ENCODE peak calls at places on chromosome 9, in seven cellular contexts. One of them, this sample, is unnamed. For H3K4me1, the result is how much of the 10 kb centered on the place peaks cover.

GRCh38 chr9:124010665-124011321 is 775 bp upstream of the LHX2 start:
- DNase-seq in breast epithelium: no peak
- DNase-seq in stomach: no peak
- DNase-seq in suprapubic skin: no peak
- DNase-seq in HCT116: no peak
- DNase-seq in upper lobe of left lung: no peak
- DNase-seq in GM23338: peak
- DNase-seq in this sample: no peak

GRCh38 chr9:112542893-112543292 is 56.3 kb downstream of the KIAA1958 start:
- DNase-seq in breast epithelium: no peak
- DNase-seq in stomach: no peak
- DNase-seq in suprapubic skin: no peak
- DNase-seq in HCT116: no peak
- DNase-seq in upper lobe of left lung: no peak
- DNase-seq in GM23338: no peak
- DNase-seq in this sample: no peak

GRCh38 chr9:74412236-74412979 is 84.7 kb upstream of the RORB start:
- DNase-seq in breast epithelium: no peak
- DNase-seq in stomach: no peak
- DNase-seq in suprapubic skin: no peak
- DNase-seq in HCT116: no peak
- DNase-seq in upper lobe of left lung: peak
- DNase-seq in GM23338: no peak
- DNase-seq in this sample: no peak

GRCh38 chr9:132509921-132510874 is 72.2 kb upstream of the BARHL1 start:
- DNase-seq in breast epithelium: no peak
- DNase-seq in stomach: no peak
- DNase-seq in suprapubic skin: no peak
- DNase-seq in HCT116: no peak
- DNase-seq in upper lobe of left lung: no peak
- DNase-seq in GM23338: no peak
- DNase-seq in this sample: no peak

GRCh38 chr9:123825337-123825736 is 104.6 kb downstream of the DENND1A start:
- DNase-seq in breast epithelium: no peak
- DNase-seq in stomach: no peak
- DNase-seq in suprapubic skin: no peak
- DNase-seq in HCT116: no peak
- DNase-seq in upper lobe of left lung: no peak
- DNase-seq in GM23338: peak
- DNase-seq in this sample: no peak

GRCh38 chr9:85543196-85543595 is 198.6 kb downstream of the AGTPBP1 start:
- DNase-seq in breast epithelium: no peak
- DNase-seq in stomach: no peak
- DNase-seq in suprapubic skin: no peak
- DNase-seq in HCT116: no peak
- DNase-seq in upper lobe of left lung: no peak
- DNase-seq in GM23338: peak
- DNase-seq in this sample: no peak

GRCh38 chr9:1267581-1267980 is 217.4 kb downstream of the DMRT2 start:
- DNase-seq in breast epithelium: no peak
- DNase-seq in stomach: peak
- DNase-seq in suprapubic skin: no peak
- DNase-seq in HCT116: no peak
- DNase-seq in upper lobe of left lung: peak
- DNase-seq in GM23338: no peak
- DNase-seq in this sample: no peak

GRCh38 chr9:126752376-126752775 is 52.5 kb upstream of the ZBTB43 start:
- DNase-seq in breast epithelium: no peak
- DNase-seq in stomach: no peak
- DNase-seq in suprapubic skin: no peak
- DNase-seq in HCT116: no peak
- DNase-seq in upper lobe of left lung: no peak
- DNase-seq in GM23338: no peak
- DNase-seq in this sample: no peak

GRCh38 chr9:129570450-129571297 is 50.2 kb downstream of the C9orf50 start:
- DNase-seq in breast epithelium: no peak
- DNase-seq in stomach: peak
- DNase-seq in suprapubic skin: no peak
- DNase-seq in HCT116: peak
- DNase-seq in upper lobe of left lung: peak
- DNase-seq in GM23338: no peak
- DNase-seq in this sample: no peak

GRCh38 chr9:88458716-88459115 is 70.5 kb downstream of the SPIN1 start:
- DNase-seq in breast epithelium: no peak
- DNase-seq in stomach: no peak
- DNase-seq in suprapubic skin: no peak
- DNase-seq in HCT116: no peak
- DNase-seq in upper lobe of left lung: no peak
- DNase-seq in GM23338: no peak
- DNase-seq in this sample: no peak

GRCh38 chr9:70438341-70438924 is 24.0 kb upstream of the KLF9 start:
- DNase-seq in breast epithelium: no peak
- DNase-seq in stomach: peak
- DNase-seq in suprapubic skin: no peak
- DNase-seq in HCT116: peak
- DNase-seq in upper lobe of left lung: peak
- DNase-seq in GM23338: no peak
- DNase-seq in this sample: no peak

GRCh38 chr9:120921751-120922181 is 4.8 kb downstream of the TRAF1 start:
- DNase-seq in breast epithelium: no peak
- DNase-seq in stomach: no peak
- DNase-seq in suprapubic skin: no peak
- DNase-seq in HCT116: no peak
- DNase-seq in upper lobe of left lung: no peak
- DNase-seq in GM23338: no peak
- DNase-seq in this sample: no peak

GRCh38 chr9:120920495-120921178 is 6.0 kb downstream of the TRAF1 start:
- DNase-seq in breast epithelium: no peak
- DNase-seq in stomach: no peak
- DNase-seq in suprapubic skin: no peak
- DNase-seq in HCT116: no peak
- DNase-seq in upper lobe of left lung: no peak
- DNase-seq in GM23338: no peak
- DNase-seq in this sample: no peak

GRCh38 chr9:120923620-120924328 is 2.8 kb downstream of the TRAF1 start:
- DNase-seq in breast epithelium: no peak
- DNase-seq in stomach: no peak
- DNase-seq in suprapubic skin: no peak
- DNase-seq in HCT116: no peak
- DNase-seq in upper lobe of left lung: no peak
- DNase-seq in GM23338: no peak
- DNase-seq in this sample: no peak

GRCh38 chr9:120924698-120925534 is 1.7 kb downstream of the TRAF1 start:
- DNase-seq in breast epithelium: no peak
- DNase-seq in stomach: no peak
- DNase-seq in suprapubic skin: no peak
- DNase-seq in HCT116: no peak
- DNase-seq in upper lobe of left lung: no peak
- DNase-seq in GM23338: no peak
- DNase-seq in this sample: no peak

DNA sequence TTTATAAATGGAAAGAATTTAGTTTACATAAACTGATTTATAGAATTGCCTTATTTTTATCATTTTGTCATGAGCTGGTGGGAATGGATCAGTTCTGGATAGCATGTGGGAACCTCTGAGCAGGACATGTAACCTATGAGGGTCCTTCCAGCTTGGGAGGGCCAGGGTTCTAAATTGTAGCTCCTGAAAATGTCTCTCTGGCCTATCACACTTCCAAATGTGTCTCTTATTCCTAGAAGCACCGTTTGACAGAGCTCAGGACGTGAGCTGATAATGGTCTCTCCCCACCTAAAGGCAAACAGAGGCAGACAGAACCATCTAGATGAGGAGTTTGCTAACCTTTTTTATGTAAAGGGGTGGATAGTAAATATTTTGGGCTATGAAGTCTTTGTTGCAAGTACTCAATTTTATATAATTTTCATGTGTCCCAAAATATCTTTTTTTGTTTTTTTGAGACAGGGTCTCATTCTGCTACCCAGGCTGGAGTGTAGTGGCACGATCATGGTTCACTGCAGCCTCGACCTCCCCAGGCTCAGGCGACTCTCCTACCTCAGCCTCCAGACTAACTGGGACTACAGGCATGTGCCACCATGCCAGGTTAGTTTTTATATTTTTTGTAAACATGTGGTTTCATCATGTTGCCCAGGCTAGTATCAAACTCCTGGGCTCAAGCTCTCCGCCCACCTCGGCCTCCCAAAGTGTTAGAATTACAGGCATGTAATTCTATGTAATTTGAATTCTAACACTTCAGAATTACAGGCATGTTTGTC is 4.0 kb downstream of the TRAF1 start:
- DNase-seq in breast epithelium: no peak
- DNase-seq in stomach: no peak
- DNase-seq in suprapubic skin: no peak
- DNase-seq in HCT116: no peak
- DNase-seq in upper lobe of left lung: no peak
- DNase-seq in GM23338: no peak
- DNase-seq in this sample: no peak
- TF ChIP-seq POLR2AphosphoS5 in breast epithelium: no peak
- TF ChIP-seq POLR2AphosphoS5 in stomach: no peak
- TF ChIP-seq POLR2AphosphoS5 in suprapubic skin: no peak
- TF ChIP-seq POLR2AphosphoS5 in HCT116: no peak
- TF ChIP-seq POLR2AphosphoS5 in upper lobe of left lung: no peak
- TF ChIP-seq POLR2AphosphoS5 in GM23338: no peak
- TF ChIP-seq POLR2AphosphoS5 in this sample: no peak

GRCh38 chr9:4144869-4145268 is 155.0 kb downstream of the GLIS3 start:
- DNase-seq in breast epithelium: no peak
- DNase-seq in stomach: no peak
- DNase-seq in suprapubic skin: no peak
- DNase-seq in HCT116: no peak
- DNase-seq in upper lobe of left lung: no peak
- DNase-seq in GM23338: no peak
- DNase-seq in this sample: no peak

GRCh38 chr9:4147476-4148214 is 152.2 kb downstream of the GLIS3 start:
- DNase-seq in breast epithelium: peak
- DNase-seq in stomach: no peak
- DNase-seq in suprapubic skin: no peak
- DNase-seq in HCT116: no peak
- DNase-seq in upper lobe of left lung: no peak
- DNase-seq in GM23338: peak
- DNase-seq in this sample: no peak

GRCh38 chr9:4145482-4145881 is 154.4 kb downstream of the GLIS3 start:
- DNase-seq in breast epithelium: no peak
- DNase-seq in stomach: no peak
- DNase-seq in suprapubic skin: no peak
- DNase-seq in HCT116: no peak
- DNase-seq in upper lobe of left lung: no peak
- DNase-seq in GM23338: peak
- DNase-seq in this sample: no peak

GRCh38 chr9:4146293-4146692 is 153.6 kb downstream of the GLIS3 start:
- DNase-seq in breast epithelium: no peak
- DNase-seq in stomach: no peak
- DNase-seq in suprapubic skin: no peak
- DNase-seq in HCT116: no peak
- DNase-seq in upper lobe of left lung: no peak
- DNase-seq in GM23338: no peak
- DNase-seq in this sample: no peak

GRCh38 chr9:4148215-4148561 is 151.7 kb downstream of the GLIS3 start:
- DNase-seq in breast epithelium: no peak
- DNase-seq in stomach: no peak
- DNase-seq in suprapubic skin: no peak
- DNase-seq in HCT116: no peak
- DNase-seq in upper lobe of left lung: no peak
- DNase-seq in GM23338: no peak
- DNase-seq in this sample: no peak
- H3K27ac ChIP-seq in breast epithelium: peak
- H3K27ac ChIP-seq in stomach: no peak
- H3K27ac ChIP-seq in suprapubic skin: no peak
- H3K27ac ChIP-seq in HCT116: no peak
- H3K27ac ChIP-seq in upper lobe of left lung: no peak
- H3K27ac ChIP-seq in GM23338: no peak
- H3K27ac ChIP-seq in this sample: no peak

DNA sequence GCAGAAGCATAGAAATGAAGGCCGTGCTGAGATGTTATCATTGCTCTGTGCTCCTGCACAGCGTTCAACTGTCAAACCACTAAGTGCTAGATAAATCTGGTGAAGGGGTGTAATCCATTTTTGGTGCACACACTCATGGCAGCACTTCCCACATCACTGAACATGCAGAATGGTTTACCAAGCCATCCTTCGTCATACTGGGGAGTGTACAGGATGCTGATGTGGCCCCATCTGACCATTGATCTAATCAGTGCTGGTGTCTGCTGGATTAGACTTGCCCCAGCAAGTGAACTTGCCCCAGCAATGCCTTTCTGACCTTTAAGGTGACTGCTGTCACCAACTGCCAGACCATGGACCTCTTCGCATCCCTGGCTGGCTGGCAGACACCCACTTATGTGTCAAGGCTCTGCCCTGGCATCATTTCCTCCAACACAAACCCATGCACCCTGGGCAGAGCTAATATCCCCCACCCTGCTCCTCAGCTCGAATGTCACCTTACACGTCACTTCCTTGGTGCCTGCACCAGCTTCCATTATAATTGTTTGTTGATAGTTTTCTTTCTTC is 4.2 kb upstream of the SEMA4D start:
- DNase-seq in breast epithelium: no peak
- DNase-seq in stomach: no peak
- DNase-seq in suprapubic skin: no peak
- DNase-seq in HCT116: no peak
- DNase-seq in upper lobe of left lung: no peak
- DNase-seq in GM23338: no peak
- DNase-seq in this sample: no peak
- H3K4me1 ChIP-seq in breast epithelium: under half
- H3K4me1 ChIP-seq in stomach: under half
- H3K4me1 ChIP-seq in suprapubic skin: under half
- H3K4me1 ChIP-seq in HCT116: under half
- H3K4me1 ChIP-seq in upper lobe of left lung: under half
- H3K4me1 ChIP-seq in GM23338: under half
- H3K4me1 ChIP-seq in this sample: under half

DNA sequence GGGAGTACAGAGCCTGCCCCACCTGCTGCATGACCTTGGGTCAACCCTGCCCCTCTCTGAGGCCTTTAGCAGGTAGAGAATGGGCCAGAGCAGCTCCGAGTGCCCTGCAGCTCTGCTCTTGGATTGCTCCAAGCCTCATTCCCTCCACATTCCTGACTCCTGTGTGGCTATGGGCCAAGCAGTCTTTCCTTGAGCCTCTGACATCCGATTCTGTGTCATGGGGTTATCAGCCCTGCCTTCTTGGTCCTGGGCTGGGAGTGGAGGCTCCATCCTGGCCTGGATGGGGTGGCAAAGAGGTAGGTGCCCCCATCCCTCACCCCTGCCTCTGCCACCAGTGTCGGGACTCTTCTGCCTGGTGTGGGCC is 13.7 kb downstream of the FPGS start:
- DNase-seq in breast epithelium: no peak
- DNase-seq in stomach: no peak
- DNase-seq in suprapubic skin: no peak
- DNase-seq in HCT116: no peak
- DNase-seq in upper lobe of left lung: no peak
- DNase-seq in GM23338: no peak
- DNase-seq in this sample: no peak
- TF ChIP-seq POLR2AphosphoS5 in breast epithelium: no peak
- TF ChIP-seq POLR2AphosphoS5 in stomach: no peak
- TF ChIP-seq POLR2AphosphoS5 in suprapubic skin: no peak
- TF ChIP-seq POLR2AphosphoS5 in HCT116: no peak
- TF ChIP-seq POLR2AphosphoS5 in upper lobe of left lung: no peak
- TF ChIP-seq POLR2AphosphoS5 in GM23338: no peak
- TF ChIP-seq POLR2AphosphoS5 in this sample: no peak

GRCh38 chr9:77605449-77606220 is 42.5 kb downstream of the GNA14 start:
- DNase-seq in breast epithelium: no peak
- DNase-seq in stomach: no peak
- DNase-seq in suprapubic skin: no peak
- DNase-seq in HCT116: no peak
- DNase-seq in upper lobe of left lung: no peak
- DNase-seq in GM23338: no peak
- DNase-seq in this sample: no peak
- H3K27ac ChIP-seq in breast epithelium: peak
- H3K27ac ChIP-seq in stomach: no peak
- H3K27ac ChIP-seq in suprapubic skin: no peak
- H3K27ac ChIP-seq in HCT116: no peak
- H3K27ac ChIP-seq in upper lobe of left lung: peak
- H3K27ac ChIP-seq in GM23338: no peak
- H3K27ac ChIP-seq in this sample: no peak